ENCODE peak calls at places on chromosomes 6 and 20, in five cellular contexts. C is T-helper 1 cell, L is NCI-H1092 treated with DMSO at 0.1 percent for 48 hours, D is nucleus accumbens, V is progenitor cell of endocrine pancreas. G is an unnamed sample.

GRCh38 chr20:21767739-21768223 is 62.3 kb downstream of the PAX1 start:
- DNase-seq in C (no peak), L (no peak), D (no peak), V (peak), G (no peak)

GRCh38 chr20:48928832-48929725 is 7.6 kb downstream of the ARFGEF2 start:
- DNase-seq in C (no peak), L (no peak), D (no peak), V (no peak), G (no peak)

GRCh38 chr6:37800904-37801669 is 18.4 kb upstream of the ZFAND3 start:
- DNase-seq in C (no peak), L (no peak), D (no peak), V (no peak), G (no peak)

GRCh38 chr20:49276201-49276894 is 1.5 kb downstream of the ZNFX1 start:
- DNase-seq in C (peak), L (no peak), D (no peak), V (no peak), G (no peak)

GRCh38 chr6:111573118-111573883 is 32.4 kb downstream of the TRAF3IP2 start:
- DNase-seq in C (no peak), L (peak), D (no peak), V (no peak), G (peak)

GRCh38 chr20:38302721-38303120 is 1.2 kb upstream of the BPI start:
- DNase-seq in C (no peak), L (no peak), D (no peak), V (no peak), G (no peak)

GRCh38 chr6:75757295-75757694 is 8.3 kb downstream of the MYO6 start:
- DNase-seq in C (no peak), L (no peak), D (no peak), V (no peak), G (no peak)

GRCh38 chr6:148577687-148578488 is 168.9 kb upstream of the UST start:
- DNase-seq in C (no peak), L (peak), D (peak), V (peak), G (no peak)

GRCh38 chr6:121285041-121285440 is 49.2 kb downstream of the TBC1D32 start:
- DNase-seq in C (no peak), L (no peak), D (no peak), V (no peak), G (no peak)

GRCh38 chr6:140319209-140319608 is 944.8 kb upstream of the CITED2 start:
- DNase-seq in C (no peak), L (no peak), D (no peak), V (no peak), G (no peak)

GRCh38 chr6:46491789-46492547 is 719 bp upstream of the RCAN2 start:
- DNase-seq in C (no peak), L (peak), D (peak), V (peak), G (no peak)

GRCh38 chr6:83815631-83816030 is 37.5 kb upstream of the RIPPLY2 start:
- DNase-seq in C (no peak), L (no peak), D (no peak), V (no peak), G (no peak)

GRCh38 chr20:17958326-17959256 is 10.0 kb downstream of the SNX5 start:
- DNase-seq in C (no peak), L (no peak), D (no peak), V (no peak), G (no peak)

GRCh38 chr20:31489152-31489551 is 14.1 kb downstream of the REM1 start:
- DNase-seq in C (no peak), L (no peak), D (no peak), V (no peak), G (no peak)